ENCODE peak calls at places on chromosomes 3 and 15, in six cellular contexts. T is heart left ventricle, Z is ovary, V is tibial nerve, P is A549, I is HepG2. Y is an unnamed sample.

GRCh38 chr3:194212869-194213320 is 76.9 kb downstream of the HES1 start:
- DNase-seq in T (no peak), Z (no peak), V (no peak), P (no peak), I (no peak), Y (no peak)

GRCh38 chr3:35832140-35832571 is 192.8 kb downstream of the ARPP21 start:
- DNase-seq in T (no peak), Z (no peak), V (no peak), P (peak), I (peak), Y (no peak)

GRCh38 chr3:28290863-28291300 is 49.5 kb downstream of the CMC1 start:
- DNase-seq in T (no peak), Z (no peak), V (no peak), P (no peak), I (no peak), Y (no peak)

GRCh38 chr3:104835376-104835775 is 531.3 kb upstream of the ALCAM start:
- DNase-seq in T (no peak), Z (no peak), V (no peak), P (no peak), I (no peak), Y (no peak)

GRCh38 chr3:164267031-164267430 is 811.3 kb downstream of the SI start:
- DNase-seq in T (no peak), Z (no peak), V (no peak), P (no peak), I (no peak), Y (no peak)

GRCh38 chr15:67685008-67685599 is 140.2 kb upstream of the SKOR1 start:
- DNase-seq in T (no peak), Z (no peak), V (no peak), P (peak), I (peak), Y (no peak)

GRCh38 chr15:65791335-65792129 is 561 bp downstream of the DENND4A start:
- DNase-seq in T (peak), Z (peak), V (peak), P (peak), I (peak), Y (no peak)

GRCh38 chr15:99436472-99437314 is 129.1 kb upstream of the MEF2A start:
- DNase-seq in T (peak), Z (peak), V (peak), P (no peak), I (no peak), Y (no peak)

GRCh38 chr15:49530106-49530505 is 90.5 kb downstream of the FAM227B start:
- DNase-seq in T (no peak), Z (no peak), V (no peak), P (peak), I (peak), Y (no peak)

GRCh38 chr3:133377396-133377795 is 22.5 kb upstream of the BFSP2 start:
- DNase-seq in T (no peak), Z (no peak), V (no peak), P (peak), I (peak), Y (no peak)

DNA sequence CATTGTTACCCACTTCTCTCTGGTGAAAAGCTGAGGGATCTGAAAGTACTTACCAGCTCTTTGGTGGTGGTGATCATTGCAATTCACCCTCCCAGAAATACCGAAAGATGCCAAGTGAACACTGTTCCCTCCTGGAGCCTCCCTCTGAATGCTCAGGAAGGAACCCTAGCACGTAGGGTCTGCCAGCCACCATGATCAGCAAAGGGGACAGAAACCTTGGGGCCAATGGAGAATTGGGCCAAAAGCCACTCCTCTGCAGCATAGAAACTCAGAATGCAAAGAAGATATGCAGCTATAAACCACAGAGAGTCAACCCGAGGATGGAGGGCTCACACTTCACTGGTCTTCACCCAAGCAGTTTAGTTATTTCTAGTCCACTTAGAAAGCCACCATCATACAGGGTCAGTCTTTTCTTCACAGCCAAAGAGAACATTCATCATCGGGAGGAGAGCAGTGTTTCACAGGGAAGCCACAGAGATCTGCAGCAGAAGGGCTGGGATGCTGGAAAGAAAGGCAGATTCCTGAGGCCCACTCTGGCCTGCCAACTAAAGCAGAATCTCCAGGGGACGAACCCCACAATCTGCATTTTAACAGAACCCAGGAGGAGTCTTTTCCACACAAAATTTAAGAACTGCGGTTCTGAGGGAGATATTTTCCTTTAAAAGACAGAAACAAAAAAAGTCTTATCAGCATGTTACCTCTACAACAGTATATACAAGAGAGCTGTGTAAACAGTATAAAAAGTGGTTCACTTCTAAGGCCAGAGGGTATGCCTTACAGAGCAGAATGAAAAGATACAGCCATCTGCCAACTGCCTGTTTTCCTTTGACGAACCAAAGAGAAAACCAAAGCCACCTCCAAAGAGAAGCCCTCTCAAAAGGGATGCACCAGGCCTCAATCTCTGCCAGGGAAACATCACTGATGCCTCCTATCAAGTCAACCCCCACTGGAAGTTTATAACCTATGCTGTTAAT is 11.3 kb downstream of the TBC1D2B start:
- DNase-seq in T (no peak), Z (no peak), V (no peak), P (no peak), I (no peak), Y (no peak)
- TF ChIP-seq POLR2A in T (no peak), Z (no peak), V (no peak), P (no peak), I (no peak), Y (no peak)

DNA sequence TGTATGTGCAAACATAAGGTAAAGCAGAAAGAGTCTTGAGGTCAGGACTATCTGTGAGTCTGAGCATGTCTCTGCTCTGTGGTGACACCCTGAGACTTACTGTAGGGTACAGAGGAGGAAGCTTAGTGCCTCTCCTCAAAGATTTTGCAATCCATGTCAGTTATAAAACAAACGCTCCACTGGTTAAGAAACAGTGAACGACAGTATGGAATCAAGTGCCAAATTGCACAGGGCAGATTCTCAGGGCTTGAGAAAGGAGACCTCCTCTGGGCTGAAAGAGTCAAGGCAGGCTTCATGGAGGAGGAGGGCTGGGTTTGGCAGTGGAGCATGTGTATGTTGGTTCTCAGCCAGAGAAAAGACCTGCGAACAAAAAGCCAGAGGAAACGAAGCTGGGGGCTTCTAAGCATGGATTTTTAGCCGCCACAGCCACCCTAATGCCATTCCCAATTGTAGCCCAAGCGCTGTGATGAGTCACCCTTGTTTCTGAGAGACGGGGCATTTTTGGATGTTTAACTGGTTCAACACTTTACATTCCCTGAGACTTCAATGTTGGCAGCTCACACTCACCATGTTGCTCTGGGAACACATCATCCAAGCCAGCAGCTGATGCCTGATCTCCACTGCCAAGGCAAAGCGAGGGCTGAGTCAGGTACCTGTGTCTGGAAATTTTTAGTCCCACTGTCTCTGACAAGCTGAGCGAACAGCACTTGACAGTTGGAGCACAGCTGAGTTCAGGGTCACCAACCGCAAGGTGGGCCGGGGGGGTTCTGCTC is 3.4 kb upstream of the DGKG start:
- DNase-seq in T (peak), Z (no peak), V (no peak), P (no peak), I (no peak), Y (peak)
- TF ChIP-seq POLR2A in T (no peak), Z (no peak), V (no peak), P (no peak), I (no peak), Y (no peak)

GRCh38 chr15:89898146-89898545 is 4.4 kb upstream of the AP3S2 start:
- DNase-seq in T (no peak), Z (no peak), V (no peak), P (no peak), I (no peak), Y (no peak)

GRCh38 chr15:89893027-89893426 is 767 bp downstream of the AP3S2 start:
- DNase-seq in T (no peak), Z (no peak), V (no peak), P (no peak), I (no peak), Y (no peak)

GRCh38 chr15:89898628-89899302 is 5.0 kb upstream of the AP3S2 start:
- DNase-seq in T (no peak), Z (no peak), V (no peak), P (peak), I (peak), Y (peak)

GRCh38 chr15:89899303-89899946 is 5.6 kb upstream of the AP3S2 start:
- DNase-seq in T (no peak), Z (no peak), V (no peak), P (no peak), I (no peak), Y (no peak)

DNA sequence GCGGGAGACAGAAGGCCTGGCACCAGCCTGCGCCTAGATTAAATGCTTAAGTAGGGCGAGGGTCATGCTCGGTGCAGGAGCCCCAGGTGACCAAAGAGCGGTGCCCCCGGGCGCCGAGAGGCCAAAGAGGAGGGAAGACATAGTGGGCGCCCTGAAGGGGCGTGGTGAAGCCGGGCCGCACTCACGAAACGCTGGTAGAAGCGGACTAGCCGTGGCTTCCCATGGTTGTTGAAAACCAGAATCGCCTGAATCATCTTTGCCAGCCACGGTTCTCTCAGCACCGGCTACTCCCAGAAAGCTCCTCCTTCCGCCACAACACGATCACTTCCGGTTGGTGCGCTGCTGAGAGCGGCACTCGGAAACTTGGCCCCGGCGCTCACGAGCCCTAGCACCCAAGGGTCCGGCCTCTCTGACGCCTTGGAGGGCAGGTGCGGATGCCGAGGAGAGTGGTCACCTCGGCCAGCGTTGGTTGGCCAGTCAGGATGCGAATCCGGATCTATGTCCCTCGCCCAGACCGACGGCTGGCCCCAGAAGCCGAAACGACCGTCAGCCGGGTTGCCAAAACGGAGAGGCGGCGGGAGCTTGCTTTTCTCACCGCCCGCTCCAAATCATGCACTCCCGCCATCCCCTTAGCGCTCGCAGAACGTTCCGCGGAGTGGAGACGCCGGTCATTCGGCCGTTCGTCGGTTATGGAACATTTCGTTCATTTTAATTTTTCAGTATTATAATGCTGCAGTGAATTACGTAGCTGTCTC is at the start of gene AP3S2:
- DNase-seq in T (peak), Z (peak), V (peak), P (peak), I (peak), Y (peak)
- TF ChIP-seq POLR2A in T (peak), Z (peak), V (peak), P (peak), I (peak), Y (peak)

GRCh38 chr15:91022075-91022831 is at the start of gene VPS33B:
- DNase-seq in T (peak), Z (peak), V (peak), P (peak), I (peak), Y (peak)
- TF ChIP-seq POLR2A in T (peak), Z (peak), V (no peak), P (peak), I (peak), Y (peak)

DNA sequence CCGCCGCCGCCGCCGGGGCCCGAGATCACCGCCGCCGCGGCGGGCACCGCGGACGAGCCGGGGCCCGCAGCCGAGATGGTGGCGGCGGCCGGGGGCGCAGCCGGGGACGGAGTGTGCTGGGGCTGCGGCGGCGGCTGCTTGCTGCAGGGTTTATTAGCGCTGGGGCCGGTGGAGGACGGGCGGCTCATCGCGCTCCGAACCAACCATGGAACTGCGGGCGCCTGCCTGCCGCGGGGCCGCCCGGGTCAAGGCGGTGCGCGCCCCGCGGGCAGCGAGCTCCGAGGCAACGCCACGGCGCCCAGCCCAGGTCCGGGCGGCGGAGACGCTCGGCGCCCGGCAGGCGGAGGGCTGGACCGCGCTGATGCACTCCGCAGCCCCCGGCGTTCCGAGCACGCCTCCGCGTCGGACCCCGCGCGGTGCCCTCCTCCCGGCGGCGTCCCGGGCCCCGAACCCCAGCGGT is 277 bp downstream of the SIAH2 start:
- DNase-seq in T (no peak), Z (no peak), V (no peak), P (no peak), I (no peak), Y (no peak)
- TF ChIP-seq POLR2A in T (peak), Z (no peak), V (no peak), P (no peak), I (no peak), Y (no peak)